ENCODE peak calls at places on chromosomes 4 and X, in four cellular contexts. G is astrocyte of the spinal cord, D is left lung, Y is OCI-LY7. S is an unnamed sample.

GRCh38 chr4:10237131-10237530 is 120.5 kb upstream of the WDR1 start:
- DNase-seq in D (no peak), Y (no peak), G (no peak), S (no peak)

GRCh38 chr4:139718358-139718757 is 52.7 kb downstream of the MGST2 start:
- DNase-seq in D (no peak), Y (no peak), G (no peak), S (no peak)

GRCh38 chrX:1492421-1493012 is 39.8 kb upstream of the ASMTL start:
- DNase-seq in Y (peak), D (no peak), G (no peak), S (no peak)

GRCh38 chrX:129108936-129109335 is 414.4 kb downstream of the SMARCA1 start:
- DNase-seq in Y (no peak), G (no peak), D (no peak), S (no peak)

GRCh38 chr4:23888421-23889319 is 1.2 kb downstream of the PPARGC1A start:
- DNase-seq in G (peak), Y (no peak), D (no peak), S (peak)

GRCh38 chr4:169315530-169316306 is 45.0 kb upstream of the SH3RF1 start:
- DNase-seq in Y (no peak), G (peak), D (no peak), S (peak)

GRCh38 chrX:110188701-110189558 is 129.0 kb downstream of the AMMECR1 start:
- DNase-seq in G (peak), D (no peak), Y (peak), S (no peak)

GRCh38 chr4:44235897-44236296 is 212.7 kb downstream of the KCTD8 start:
- DNase-seq in Y (no peak), G (no peak), D (no peak), S (no peak)

GRCh38 chrX:77953708-77954107 is 15.7 kb downstream of the PGAM4 start:
- DNase-seq in D (no peak), G (peak), Y (no peak), S (no peak)

GRCh38 chr4:6225469-6225868 is 25.1 kb upstream of the JAKMIP1 start:
- DNase-seq in Y (peak), D (no peak), G (peak), S (peak)

GRCh38 chr4:71980976-71981375 is 50.8 kb upstream of the NPFFR2 start:
- DNase-seq in Y (no peak), G (no peak), D (no peak), S (no peak)

GRCh38 chr4:100008048-100008447 is 58.0 kb upstream of the H2AZ1 start:
- DNase-seq in D (no peak), Y (no peak), G (peak), S (peak)

GRCh38 chr4:6472008-6472386 is 417 bp downstream of the PPP2R2C start:
- DNase-seq in D (no peak), G (no peak), Y (no peak), S (no peak)

GRCh38 chr4:20916106-20916505 is 215.8 kb downstream of the PACRGL start:
- DNase-seq in G (peak), D (no peak), Y (no peak), S (no peak)

GRCh38 chr4:74397748-74398426 is 32.9 kb downstream of the EREG start:
- DNase-seq in G (no peak), Y (no peak), D (no peak), S (peak)

GRCh38 chr4:109209647-109210046 is 92.8 kb downstream of the COL25A1 start:
- DNase-seq in Y (no peak), D (no peak), G (no peak), S (no peak)

GRCh38 chrX:39819921-39820849 is 277.6 kb downstream of the BCOR start:
- DNase-seq in D (no peak), Y (no peak), G (no peak), S (peak)
- H3K4me3 ChIP-seq in D (no peak), Y (no peak), G (peak), S (peak)

DNA sequence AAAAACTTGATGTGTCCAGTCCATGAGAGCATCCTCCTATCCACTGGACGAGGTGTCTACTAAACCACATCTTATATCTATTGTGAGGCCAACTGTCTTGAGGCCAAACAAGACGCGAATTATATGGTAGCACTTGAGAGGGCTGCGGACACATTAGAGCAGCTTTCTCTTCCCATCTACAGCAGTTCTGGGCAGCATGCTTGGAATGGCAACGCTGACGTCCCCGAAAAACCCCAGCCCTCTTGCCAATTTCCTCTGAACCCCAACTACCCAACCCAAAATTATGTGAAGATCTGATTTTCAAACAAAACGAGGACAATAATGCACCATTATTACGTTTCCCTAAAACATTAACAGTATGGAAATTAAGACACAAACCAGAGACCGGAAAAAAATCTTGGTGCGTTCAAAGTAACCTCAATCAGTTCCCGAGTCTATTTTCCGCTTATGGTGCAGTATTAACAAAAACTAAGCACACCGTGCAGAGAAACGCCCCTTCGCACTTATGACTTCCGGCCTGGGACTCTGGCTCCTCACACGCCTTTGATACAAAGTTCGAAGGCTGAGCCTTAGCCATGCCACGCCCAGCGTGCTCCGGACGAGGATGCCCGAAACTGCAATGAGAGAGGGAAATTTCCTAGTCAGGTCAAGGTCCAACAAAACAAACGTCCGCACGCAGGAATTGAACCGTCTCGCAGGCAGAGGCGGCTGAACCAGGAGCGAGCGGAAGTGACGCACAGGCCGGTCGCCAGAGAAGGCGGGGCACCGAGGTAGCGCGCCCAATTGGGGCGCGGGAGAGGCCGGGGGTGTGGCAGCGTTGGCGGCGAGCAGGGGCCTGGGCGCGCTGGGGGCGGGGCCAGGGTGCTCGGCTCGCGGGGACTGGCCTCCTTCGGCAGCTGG is 458 bp upstream of the AP1AR start:
- DNase-seq in D (peak), Y (peak), G (peak), S (peak)
- TF ChIP-seq CTCF in D (peak), Y (no peak), G (no peak), S (no peak)

DNA sequence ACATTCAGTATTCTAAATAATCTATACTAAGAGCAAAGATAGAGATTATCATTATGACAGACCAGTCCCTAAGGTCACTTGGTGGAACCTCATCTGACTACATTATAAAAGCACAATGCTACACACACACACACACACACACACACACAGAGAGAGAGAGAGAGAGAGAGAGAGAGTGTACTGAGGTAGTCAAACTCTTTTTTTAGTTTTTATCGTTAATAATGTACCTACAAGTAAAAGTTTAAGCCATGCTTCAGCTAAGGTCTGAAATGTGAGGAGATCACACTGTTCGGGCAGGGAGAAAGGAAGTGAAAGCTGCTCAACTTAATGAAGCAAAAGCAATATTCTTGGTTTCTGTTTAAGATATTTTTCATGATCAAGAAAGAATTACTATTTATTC is 75.8 kb upstream of the CCDC160 start:
- DNase-seq in G (no peak), D (no peak), Y (no peak), S (no peak)
- H3K4me3 ChIP-seq in G (no peak), D (no peak), Y (no peak), S (no peak)

GRCh38 chrX:35098419-35098818 is 155.8 kb downstream of the FAM47B start:
- DNase-seq in G (no peak), Y (no peak), D (no peak), S (peak)
- TF ChIP-seq CTCF in G (no peak), Y (no peak), D (no peak), S (no peak)

GRCh38 chr4:60683357-60683756 is 516.8 kb upstream of the ADGRL3 start:
- DNase-seq in D (no peak), Y (no peak), G (peak), S (peak)

GRCh38 chr4:60683953-60684352 is 516.2 kb upstream of the ADGRL3 start:
- DNase-seq in Y (no peak), G (peak), D (no peak), S (peak)

GRCh38 chr4:60682901-60683300 is 517.2 kb upstream of the ADGRL3 start:
- DNase-seq in Y (no peak), D (no peak), G (peak), S (peak)
- H3K4me3 ChIP-seq in Y (no peak), D (no peak), G (no peak), S (no peak)

DNA sequence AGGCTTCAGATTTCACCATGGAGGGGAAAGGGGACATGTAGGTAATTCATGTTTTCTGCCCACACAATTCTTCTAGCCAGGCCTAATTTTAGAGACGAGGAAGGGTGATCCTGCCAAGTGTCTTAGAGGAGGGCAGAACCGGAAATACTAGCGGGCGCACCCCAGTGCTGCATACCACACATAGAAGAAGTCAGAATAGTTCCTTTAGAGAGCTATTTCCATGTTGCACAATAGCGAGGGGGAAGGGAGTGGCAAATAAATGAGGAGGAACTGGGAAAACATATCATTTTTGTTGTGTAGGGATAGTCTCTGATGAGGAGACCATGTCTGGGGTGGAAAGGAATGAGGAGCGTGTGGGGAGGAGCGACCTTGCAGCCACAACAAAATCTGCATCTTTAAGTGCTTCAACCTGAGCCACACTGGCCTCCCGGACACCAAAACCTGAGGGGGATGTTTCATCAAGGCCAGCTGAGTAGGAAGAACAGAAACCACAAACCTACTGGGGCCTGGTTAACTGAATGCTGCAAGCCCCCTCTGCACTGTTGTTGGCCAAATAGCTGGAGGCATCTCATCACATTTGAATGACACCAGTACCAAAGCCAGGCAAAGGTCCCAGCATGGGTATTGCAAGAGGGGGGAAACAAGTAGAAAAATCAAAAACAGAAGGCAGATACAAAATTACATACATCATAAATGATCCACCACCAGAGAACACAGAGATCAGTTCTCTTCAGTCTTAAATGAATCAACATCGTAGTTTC is 26.7 kb upstream of the C1QTNF7 start:
- DNase-seq in G (peak), D (peak), Y (no peak), S (peak)
- TF ChIP-seq CTCF in G (no peak), D (no peak), Y (no peak), S (no peak)

DNA sequence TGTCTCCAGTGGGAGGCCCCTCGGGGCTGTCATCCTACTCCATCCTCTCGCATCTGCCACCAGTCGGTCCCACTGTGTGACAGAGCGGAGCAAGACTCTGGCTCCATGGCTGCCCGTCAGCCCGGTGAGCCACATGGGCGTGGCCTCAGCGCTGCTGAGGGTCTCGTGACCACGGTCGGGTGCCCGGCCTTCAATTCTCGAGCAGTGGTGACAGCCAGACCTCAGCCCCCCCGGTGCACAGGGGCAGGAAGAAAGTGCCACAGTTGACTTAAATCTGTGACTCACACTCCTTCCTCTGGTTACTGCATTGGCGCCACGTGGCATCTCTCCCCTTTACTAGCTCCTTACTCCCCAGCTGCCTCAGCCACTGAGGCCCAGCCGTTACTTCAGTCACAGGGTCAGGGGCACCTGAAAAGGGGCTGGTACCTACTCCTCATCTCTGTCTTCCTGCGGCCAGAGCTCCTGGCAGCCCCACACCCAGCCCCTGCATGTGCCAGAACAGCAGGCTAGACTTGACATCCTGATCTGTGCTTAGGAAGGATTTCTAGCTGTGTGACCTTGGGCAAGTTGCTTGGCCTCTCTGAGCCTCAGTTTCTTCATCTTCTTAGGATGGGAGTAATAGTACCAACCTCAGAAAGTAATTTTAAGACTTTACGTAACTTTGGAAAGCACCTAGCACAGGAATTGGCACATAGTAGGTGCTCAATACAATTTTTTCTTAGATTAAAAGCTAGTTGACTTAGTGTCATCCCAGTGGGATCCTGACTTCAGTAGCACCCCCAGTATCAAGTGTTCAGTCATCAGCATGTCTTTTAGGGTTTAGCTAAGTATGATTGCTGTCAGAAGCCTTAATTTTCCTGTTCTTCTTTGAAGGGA is 66.1 kb downstream of the TNIP2 start:
- DNase-seq in D (no peak), G (no peak), Y (peak), S (peak)
- H3K4me3 ChIP-seq in D (no peak), G (no peak), Y (no peak), S (no peak)

GRCh38 chr4:103095080-103095479 is 4.6 kb downstream of the BDH2 start:
- DNase-seq in Y (no peak), D (no peak), G (no peak), S (no peak)

GRCh38 chr4:103092245-103092644 is 7.4 kb downstream of the BDH2 start:
- DNase-seq in D (no peak), G (no peak), Y (no peak), S (no peak)

GRCh38 chr4:103097112-103097511 is 2.5 kb downstream of the BDH2 start:
- DNase-seq in D (no peak), G (no peak), Y (no peak), S (no peak)

GRCh38 chr4:103086565-103086964 is 10.0 kb upstream of the SLC9B2 start:
- DNase-seq in D (no peak), G (no peak), Y (no peak), S (no peak)

DNA sequence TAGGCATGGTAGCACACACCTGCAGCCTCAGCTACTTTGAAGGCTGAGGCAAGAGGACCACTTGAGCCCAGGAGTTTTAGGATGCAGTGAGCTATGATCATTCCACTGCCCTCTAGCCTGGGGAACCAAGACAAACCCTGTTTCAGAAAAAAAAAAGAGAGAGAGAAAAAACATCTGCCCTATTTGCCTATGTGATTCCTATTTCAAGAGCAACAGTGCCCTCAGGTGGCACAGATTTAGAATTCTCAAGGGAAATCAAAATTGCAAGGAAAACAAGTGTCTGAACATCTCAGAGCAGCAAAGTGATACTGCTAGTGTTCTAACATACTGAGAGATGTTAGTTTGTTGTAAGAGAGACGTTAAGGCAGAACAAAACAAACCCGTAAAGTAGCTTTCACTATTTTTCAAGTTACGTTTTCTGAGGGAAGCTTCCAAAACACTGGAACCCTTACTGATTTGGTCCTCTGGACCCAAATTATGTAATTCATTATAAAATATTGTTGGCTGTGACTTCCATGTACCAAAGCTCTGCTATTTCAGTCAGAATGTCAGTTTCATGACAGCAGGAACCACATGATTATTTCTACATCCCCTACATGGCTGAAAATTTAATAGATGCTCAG is 7.9 kb downstream of the BDH2 start:
- DNase-seq in D (no peak), G (peak), Y (peak), S (peak)
- TF ChIP-seq CTCF in D (peak), G (peak), Y (peak), S (peak)

DNA sequence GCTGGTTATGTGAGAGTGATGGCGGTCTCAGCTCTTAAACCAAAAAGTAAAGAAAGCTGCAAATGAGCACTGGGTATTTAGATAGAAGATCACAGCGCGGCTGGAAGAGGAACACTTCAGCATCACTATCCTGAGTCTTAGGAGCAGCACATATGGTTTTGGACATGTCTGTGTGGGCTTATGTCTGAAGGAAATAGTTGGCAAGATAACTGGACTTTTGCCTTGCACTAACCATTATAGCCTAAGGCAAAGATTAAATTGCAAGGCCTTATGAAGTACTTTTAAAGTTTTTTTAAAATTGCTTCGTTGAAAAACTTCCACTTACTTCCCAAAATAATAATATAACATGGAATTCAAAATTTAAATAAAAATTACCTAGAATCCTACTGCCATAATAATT is 4.6 kb upstream of the RAB9A start:
- DNase-seq in D (no peak), G (no peak), Y (no peak), S (no peak)
- H3K4me3 ChIP-seq in D (no peak), G (no peak), Y (no peak), S (no peak)